ENCODE peak calls at places on chromosomes 6 and 20, in six cellular contexts. K, Z, C, G, V and H are unnamed samples.

GRCh38 chr6:136510782-136511181 is 39.4 kb downstream of the MAP7 start:
- ATAC-seq in K (no peak), C (no peak), G (no peak), V (no peak), Z (peak; percentile 37), H (no peak)

GRCh38 chr6:169915769-169916550 is 164.5 kb downstream of the ERMARD start:
- ATAC-seq in V (no peak), G (no peak), C (peak; percentile 43), Z (no peak), K (no peak), H (peak; percentile 34)

GRCh38 chr20:46350986-46351267 is 42.6 kb upstream of the CDH22 start:
- ATAC-seq in Z (peak; percentile 18), C (no peak), K (no peak), G (no peak), V (no peak), H (no peak)

GRCh38 chr6:120854583-120854982 is 479.7 kb downstream of the TBC1D32 start:
- ATAC-seq in Z (no peak), K (no peak), G (no peak), C (no peak), V (no peak), H (no peak)

GRCh38 chr6:143774347-143774746 is 68.8 kb upstream of the LTV1 start:
- ATAC-seq in Z (no peak), K (no peak), C (no peak), V (no peak), G (no peak), H (peak; percentile 52)

GRCh38 chr6:37785002-37785687 is 34.4 kb upstream of the ZFAND3 start:
- ATAC-seq in V (no peak), Z (no peak), G (no peak), C (peak; percentile 66), K (peak; percentile 52), H (no peak)

GRCh38 chr6:11412616-11413015 is 124.9 kb upstream of the TMEM170B start:
- ATAC-seq in K (no peak), C (no peak), V (no peak), G (no peak), Z (no peak), H (no peak)

GRCh38 chr20:3158968-3159431 is 665 bp downstream of the FASTKD5 start:
- ATAC-seq in K (peak; percentile 65), V (peak; percentile 7), C (peak; percentile 21), G (no peak), Z (peak; percentile 18), H (no peak)

GRCh38 chr20:62457831-62458230 is 18.0 kb downstream of the GATA5 start:
- ATAC-seq in G (no peak), C (no peak), Z (no peak), K (no peak), V (no peak), H (no peak)

GRCh38 chr20:38132156-38132909 is 32.7 kb downstream of the TGM2 start:
- ATAC-seq in G (no peak), V (no peak), C (no peak), Z (no peak), K (no peak), H (no peak)

GRCh38 chr6:112337209-112337638 is 9.9 kb upstream of the RFPL4B start:
- ATAC-seq in C (peak; percentile 99), V (peak; percentile 99), K (peak; percentile 89), Z (peak; percentile 55), G (no peak), H (peak; percentile 74)

GRCh38 chr6:134022650-134023049 is 29.8 kb downstream of the SLC2A12 start:
- ATAC-seq in V (no peak), Z (no peak), K (no peak), G (no peak), C (no peak), H (no peak)

GRCh38 chr20:1895674-1896496 is 678 bp downstream of the SIRPA start:
- ATAC-seq in K (no peak), Z (peak; percentile 6), G (no peak), V (peak; percentile 1), C (peak; percentile 2), H (peak; percentile 34)

GRCh38 chr6:125511809-125512341 is 210.1 kb upstream of the HDDC2 start:
- ATAC-seq in Z (no peak), C (no peak), V (no peak), K (no peak), G (no peak), H (no peak)

GRCh38 chr6:166784691-166785090 is 157.6 kb upstream of the RPS6KA2 start:
- ATAC-seq in G (no peak), C (no peak), Z (no peak), V (no peak), K (no peak), H (no peak)

GRCh38 chr6:101747160-101747559 is 353.7 kb downstream of the GRIK2 start:
- ATAC-seq in C (no peak), Z (no peak), K (no peak), G (no peak), V (no peak), H (no peak)

GRCh38 chr6:6711832-6712231 is 123.3 kb downstream of the LY86 start:
- ATAC-seq in G (peak; percentile 16), C (no peak), V (no peak), K (peak; percentile 31), Z (peak; percentile 63), H (no peak)

GRCh38 chr20:62274332-62275262 is 28.2 kb upstream of the ADRM1 start:
- ATAC-seq in V (no peak), Z (no peak), G (no peak), C (no peak), K (peak; percentile 98), H (no peak)

GRCh38 chr6:104940881-104941693 is 15.8 kb upstream of the LIN28B start:
- ATAC-seq in Z (peak; percentile 82), C (peak; percentile 87), V (no peak), K (peak; percentile 98), G (no peak), H (peak; percentile 57)

GRCh38 chr20:54132612-54133433 is 41.0 kb downstream of the CYP24A1 start:
- ATAC-seq in V (peak; percentile 76), Z (no peak), K (no peak), C (peak; percentile 93), G (peak; percentile 83), H (peak; percentile 92)

GRCh38 chr20:60491261-60491660 is 533.0 kb downstream of the CDH26 start:
- ATAC-seq in C (no peak), G (no peak), K (no peak), Z (no peak), V (no peak), H (peak; percentile 43)

GRCh38 chr6:33710296-33711121 is 991 bp downstream of the UQCC2 start:
- ATAC-seq in V (peak; percentile 2), C (peak; percentile 9), Z (peak; percentile 4), K (peak; percentile 17), G (no peak), H (no peak)

GRCh38 chr6:49939993-49940498 is 23.9 kb downstream of the DEFB114 start:
- ATAC-seq in V (no peak), C (no peak), G (no peak), K (peak; percentile 94), Z (no peak), H (no peak)

GRCh38 chr6:137872071-137872470 is 5.0 kb downstream of the TNFAIP3 start:
- ATAC-seq in K (no peak), G (no peak), V (no peak), C (no peak), Z (no peak), H (no peak)

GRCh38 chr6:379367-380181 is 12.0 kb upstream of the IRF4 start:
- ATAC-seq in Z (peak; percentile 34), C (peak; percentile 20), V (no peak), K (peak; percentile 37), G (peak; percentile 38), H (no peak)

GRCh38 chr6:56527934-56528333 is 114.8 kb downstream of the DST start:
- ATAC-seq in K (no peak), V (no peak), Z (no peak), C (no peak), G (no peak), H (no peak)

GRCh38 chr20:44104807-44105517 is 82.0 kb downstream of the JPH2 start:
- ATAC-seq in K (no peak), C (no peak), G (no peak), V (peak; percentile 58), Z (no peak), H (peak; percentile 48)

GRCh38 chr6:63597142-63598000 is 25.1 kb downstream of the LOC128125822 start:
- ATAC-seq in Z (peak; percentile 17), C (peak; percentile 46), K (peak; percentile 5), V (no peak), G (no peak), H (no peak)

GRCh38 chr20:12306107-12306506 is 388.4 kb downstream of the BTBD3 start:
- ATAC-seq in Z (no peak), V (no peak), C (no peak), K (no peak), G (no peak), H (no peak)
- H3K4me1 ChIP-seq in Z (no peaks in the 10 kb centered on the region), V (no peaks in the 10 kb centered on the region), C (no peaks in the 10 kb centered on the region), K (no peaks in the 10 kb centered on the region), G (peaks cover 3% of the 10 kb centered on the region), H (no peaks in the 10 kb centered on the region)

GRCh38 chr6:31498748-31499147 is 803 bp downstream of the MICB start:
- ATAC-seq in V (no peak), G (no peak), C (no peak), K (peak; percentile 8), Z (no peak), H (no peak)

GRCh38 chr6:31493875-31494694 is 3.9 kb upstream of the MICB start:
- ATAC-seq in K (peak; percentile 81), V (peak; percentile 69), C (peak; percentile 84), Z (peak; percentile 73), G (peak; percentile 91), H (peak; percentile 87)

GRCh38 chr6:31495580-31495979 is 2.4 kb upstream of the MICB start:
- ATAC-seq in Z (no peak), V (peak; percentile 20), K (no peak), C (no peak), G (no peak), H (no peak)

DNA sequence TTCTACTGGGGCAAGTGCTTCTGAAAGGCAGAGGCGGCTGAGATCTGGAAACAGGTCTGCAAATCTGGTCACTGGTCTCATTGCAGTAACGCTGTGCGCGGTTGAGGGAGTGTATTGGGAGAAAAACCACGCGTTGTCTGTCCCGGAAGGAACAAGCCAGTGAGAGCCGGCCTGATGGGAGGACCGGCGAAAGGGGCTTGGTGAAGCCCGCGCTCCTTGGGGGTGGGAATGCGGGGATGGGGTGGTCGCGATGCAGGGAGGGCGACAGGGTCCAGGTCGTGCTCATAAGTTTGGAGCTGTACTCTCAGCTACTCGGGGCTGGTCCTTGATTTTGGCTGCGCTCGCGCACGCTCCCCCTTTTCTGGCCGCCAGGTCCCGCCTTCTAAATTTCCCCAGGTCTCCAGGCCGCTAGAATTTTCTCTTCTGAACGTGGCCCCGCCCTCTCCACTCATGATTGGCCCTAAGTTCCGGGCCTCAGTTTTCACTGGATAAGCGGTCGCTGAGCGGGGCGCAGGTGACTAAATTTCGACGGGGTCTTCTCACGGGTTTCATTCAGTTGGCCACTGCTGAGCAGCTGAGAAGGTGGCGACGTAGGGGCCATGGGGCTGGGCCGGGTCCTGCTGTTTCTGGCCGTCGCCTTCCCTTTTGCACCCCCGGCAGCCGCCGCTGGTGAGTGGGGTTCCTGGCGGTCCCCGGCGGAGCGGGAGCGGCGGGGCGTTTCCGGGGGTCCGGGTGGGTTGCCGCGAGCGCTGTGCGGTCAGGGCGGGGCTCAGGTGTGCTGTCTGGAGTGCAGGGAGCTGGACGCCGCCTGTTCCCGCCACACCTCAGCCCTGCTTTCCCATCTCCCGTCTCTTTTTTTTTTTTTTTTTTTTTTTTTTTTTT is at the start of gene MICB:
- ATAC-seq in Z (peak; percentile 75), V (peak; percentile 77), G (peak; percentile 78), K (peak; percentile 80), C (peak; percentile 74), H (peak; percentile 58)
- TF ChIP-seq POLR2A in Z (peak; percentile 71), V (peak; percentile 47), G (no peak), K (peak; percentile 79), C (peak; percentile 59), H (no peak)

GRCh38 chr6:17493286-17493685 is 99.9 kb downstream of the CAP2 start:
- ATAC-seq in V (no peak), Z (no peak), G (no peak), K (peak; percentile 95), C (no peak), H (peak; percentile 63)
- TF ChIP-seq POLR2AphosphoS5 in V (no peak), Z (no peak), G (no peak), K (no peak), C (no peak), H (peak; percentile 30)

GRCh38 chr6:149335924-149336323 is 18.4 kb downstream of the TAB2 start:
- ATAC-seq in G (no peak), V (peak; percentile 78), K (no peak), Z (peak; percentile 50), C (no peak), H (peak; percentile 50)
- H3K4me1 ChIP-seq in G (peaks cover 59% of the 10 kb centered on the region), V (peaks cover 76% of the 10 kb centered on the region), K (peaks cover 16% of the 10 kb centered on the region), Z (peaks cover 37% of the 10 kb centered on the region), C (peaks cover 52% of the 10 kb centered on the region), H (peaks cover 86% of the 10 kb centered on the region)